ENCODE peak calls at places on chromosomes 4 and X, in eight cellular contexts. O is B cell; F is activated CD4-positive, alpha-beta T cell treated with anti-CD3 and anti-CD28 coated beads, Interleukin-2, amount 50 U/mL, for 1 hour; V is T-helper 17 cell; K is mucosa of gallbladder; W is aorta; D is NCI-H1092 treated with DMSO at 0.1 percent for 48 hours; I is nucleus accumbens. P is an unnamed sample.

GRCh38 chr4:150315175-150315574 is 236.9 kb downstream of the DCLK2 start:
- DNase-seq in O (no peak), F (no peak), V (no peak), K (no peak), W (no peak), D (no peak), I (no peak), P (no peak)

GRCh38 chrX:55716937-55717336 is 612 bp upstream of the RRAGB start:
- DNase-seq in O (no peak), F (no peak), V (no peak), K (no peak), W (no peak), D (no peak), I (no peak), P (no peak)

GRCh38 chr4:119299221-119300071 is 22.5 kb downstream of the FABP2 start:
- DNase-seq in O (peak), F (no peak), V (no peak), K (no peak), W (no peak), D (no peak), I (no peak), P (peak)

GRCh38 chrX:41137589-41137988 is 52.3 kb downstream of the USP9X start:
- DNase-seq in O (no peak), F (no peak), V (no peak), K (no peak), W (no peak), D (no peak), I (no peak), P (no peak)

GRCh38 chrX:153688900-153689590 is 1.3 kb downstream of the SLC6A8 start:
- DNase-seq in O (no peak), F (no peak), V (no peak), K (no peak), W (no peak), D (no peak), I (peak), P (peak)

GRCh38 chrX:53486285-53486684 is 52.1 kb upstream of the HSD17B10 start:
- DNase-seq in O (no peak), F (no peak), V (no peak), K (no peak), W (no peak), D (no peak), I (no peak), P (no peak)

GRCh38 chrX:129721870-129722269 is 16.9 kb upstream of the XPNPEP2 start:
- DNase-seq in O (no peak), F (no peak), V (no peak), K (no peak), W (no peak), D (no peak), I (no peak), P (no peak)

GRCh38 chrX:53445977-53446376 is 11.8 kb upstream of the HSD17B10 start:
- DNase-seq in O (peak), F (peak), V (peak), K (no peak), W (no peak), D (peak), I (no peak), P (peak)

GRCh38 chrX:15714529-15714928 is 23.5 kb upstream of the CA5B start:
- DNase-seq in O (no peak), F (no peak), V (no peak), K (no peak), W (no peak), D (no peak), I (no peak), P (peak)

GRCh38 chr4:80197132-80197573 is at the start of gene PRDM8:
- DNase-seq in O (peak), F (no peak), V (no peak), K (no peak), W (peak), D (peak), I (peak), P (peak)

GRCh38 chrX:150028692-150029091 is 90.4 kb upstream of the EOLA2 start:
- DNase-seq in O (no peak), F (no peak), V (no peak), K (no peak), W (no peak), D (no peak), I (no peak), P (no peak)

GRCh38 chr4:21790437-21791029 is 158.0 kb downstream of the KCNIP4 start:
- DNase-seq in O (peak), F (no peak), V (no peak), K (no peak), W (no peak), D (peak), I (no peak), P (peak)

GRCh38 chrX:70754169-70754843 is 154.2 kb downstream of the TEX11 start:
- DNase-seq in O (no peak), F (no peak), V (no peak), K (no peak), W (no peak), D (no peak), I (no peak), P (no peak)

GRCh38 chrX:96770315-96770714 is 85.7 kb downstream of the DIAPH2 start:
- DNase-seq in O (peak), F (no peak), V (no peak), K (no peak), W (no peak), D (peak), I (no peak), P (peak)

GRCh38 chrX:133985164-133986007 is at the start of gene GPC3:
- DNase-seq in O (peak), F (peak), V (peak), K (peak), W (peak), D (peak), I (no peak), P (peak)

GRCh38 chr4:175422331-175422730 is 389.7 kb downstream of the GPM6A start:
- DNase-seq in O (no peak), F (no peak), V (no peak), K (no peak), W (no peak), D (no peak), I (no peak), P (peak)

GRCh38 chrX:7286461-7286860 is 138.5 kb upstream of the PUDP start:
- DNase-seq in O (no peak), F (no peak), V (no peak), K (no peak), W (no peak), D (no peak), I (no peak), P (peak)

GRCh38 chrX:103817502-103817901 is 14.6 kb downstream of the RAB9B start:
- DNase-seq in O (peak), F (no peak), V (no peak), K (peak), W (no peak), D (peak), I (no peak), P (peak)